ENCODE peak calls at places on chromosomes 13 and 19, in six cellular contexts. One of them, this sample, is unnamed.

GRCh38 chr13:19117913-19118739 is 63.5 kb downstream of the TUBA3C start:
- DNase-seq in transverse colon: no peak
- DNase-seq in A172: peak
- DNase-seq in stimulated activated CD8-positive, alpha-beta memory T cell treated with anti-CD3 and anti-CD28 coated beads, Interleukin-15, amount 100 ng/mL, for 1 hour: no peak
- DNase-seq in T-helper 17 cell: no peak
- DNase-seq in colonic mucosa: no peak
- DNase-seq in this sample: no peak

GRCh38 chr19:16368385-16369305 is 44.0 kb downstream of the KLF2 start:
- DNase-seq in A172: no peak
- DNase-seq in stimulated activated CD8-positive, alpha-beta memory T cell treated with anti-CD3 and anti-CD28 coated beads, Interleukin-15, amount 100 ng/mL, for 1 hour: no peak
- DNase-seq in T-helper 17 cell: peak
- DNase-seq in colonic mucosa: no peak
- DNase-seq in transverse colon: no peak
- DNase-seq in this sample: peak

GRCh38 chr13:98416408-98416807 is 160.5 kb downstream of the STK24 start:
- DNase-seq in transverse colon: peak
- DNase-seq in colonic mucosa: peak
- DNase-seq in A172: no peak
- DNase-seq in T-helper 17 cell: no peak
- DNase-seq in stimulated activated CD8-positive, alpha-beta memory T cell treated with anti-CD3 and anti-CD28 coated beads, Interleukin-15, amount 100 ng/mL, for 1 hour: no peak
- DNase-seq in this sample: no peak

GRCh38 chr13:42497798-42498197 is 76.2 kb upstream of the TNFSF11 start:
- DNase-seq in colonic mucosa: no peak
- DNase-seq in T-helper 17 cell: no peak
- DNase-seq in A172: peak
- DNase-seq in stimulated activated CD8-positive, alpha-beta memory T cell treated with anti-CD3 and anti-CD28 coated beads, Interleukin-15, amount 100 ng/mL, for 1 hour: no peak
- DNase-seq in transverse colon: no peak
- DNase-seq in this sample: peak

GRCh38 chr19:48396871-48397176 is 3.4 kb downstream of the GRIN2D start:
- DNase-seq in A172: no peak
- DNase-seq in T-helper 17 cell: no peak
- DNase-seq in transverse colon: no peak
- DNase-seq in stimulated activated CD8-positive, alpha-beta memory T cell treated with anti-CD3 and anti-CD28 coated beads, Interleukin-15, amount 100 ng/mL, for 1 hour: no peak
- DNase-seq in colonic mucosa: no peak
- DNase-seq in this sample: no peak

GRCh38 chr13:106491928-106492327 is 43.5 kb downstream of the EFNB2 start:
- DNase-seq in transverse colon: no peak
- DNase-seq in T-helper 17 cell: no peak
- DNase-seq in A172: no peak
- DNase-seq in colonic mucosa: no peak
- DNase-seq in stimulated activated CD8-positive, alpha-beta memory T cell treated with anti-CD3 and anti-CD28 coated beads, Interleukin-15, amount 100 ng/mL, for 1 hour: no peak
- DNase-seq in this sample: no peak

GRCh38 chr19:44356383-44357111 is at the start of gene ZNF112:
- DNase-seq in colonic mucosa: peak
- DNase-seq in stimulated activated CD8-positive, alpha-beta memory T cell treated with anti-CD3 and anti-CD28 coated beads, Interleukin-15, amount 100 ng/mL, for 1 hour: no peak
- DNase-seq in T-helper 17 cell: no peak
- DNase-seq in A172: peak
- DNase-seq in transverse colon: peak
- DNase-seq in this sample: peak

GRCh38 chr19:6602729-6603114 is 11.8 kb upstream of the CD70 start:
- DNase-seq in T-helper 17 cell: no peak
- DNase-seq in transverse colon: no peak
- DNase-seq in colonic mucosa: no peak
- DNase-seq in stimulated activated CD8-positive, alpha-beta memory T cell treated with anti-CD3 and anti-CD28 coated beads, Interleukin-15, amount 100 ng/mL, for 1 hour: no peak
- DNase-seq in A172: no peak
- DNase-seq in this sample: no peak

GRCh38 chr13:40910324-40911050 is 108.6 kb downstream of the ELF1 start:
- DNase-seq in colonic mucosa: no peak
- DNase-seq in A172: no peak
- DNase-seq in T-helper 17 cell: no peak
- DNase-seq in transverse colon: no peak
- DNase-seq in stimulated activated CD8-positive, alpha-beta memory T cell treated with anti-CD3 and anti-CD28 coated beads, Interleukin-15, amount 100 ng/mL, for 1 hour: no peak
- DNase-seq in this sample: peak

GRCh38 chr13:41546372-41547252 is 89.3 kb downstream of the RGCC start:
- DNase-seq in stimulated activated CD8-positive, alpha-beta memory T cell treated with anti-CD3 and anti-CD28 coated beads, Interleukin-15, amount 100 ng/mL, for 1 hour: no peak
- DNase-seq in colonic mucosa: peak
- DNase-seq in T-helper 17 cell: no peak
- DNase-seq in A172: peak
- DNase-seq in transverse colon: no peak
- DNase-seq in this sample: peak

GRCh38 chr19:4354897-4355296 is 11.5 kb downstream of the MPND start:
- DNase-seq in A172: no peak
- DNase-seq in transverse colon: no peak
- DNase-seq in T-helper 17 cell: no peak
- DNase-seq in colonic mucosa: no peak
- DNase-seq in stimulated activated CD8-positive, alpha-beta memory T cell treated with anti-CD3 and anti-CD28 coated beads, Interleukin-15, amount 100 ng/mL, for 1 hour: no peak
- DNase-seq in this sample: no peak

GRCh38 chr19:34984287-34984686 is 15.8 kb upstream of the GRAMD1A start:
- DNase-seq in stimulated activated CD8-positive, alpha-beta memory T cell treated with anti-CD3 and anti-CD28 coated beads, Interleukin-15, amount 100 ng/mL, for 1 hour: no peak
- DNase-seq in T-helper 17 cell: no peak
- DNase-seq in transverse colon: no peak
- DNase-seq in colonic mucosa: no peak
- DNase-seq in A172: no peak
- DNase-seq in this sample: no peak

GRCh38 chr19:10390652-10391286 is 10.4 kb upstream of the TYK2 start:
- DNase-seq in stimulated activated CD8-positive, alpha-beta memory T cell treated with anti-CD3 and anti-CD28 coated beads, Interleukin-15, amount 100 ng/mL, for 1 hour: no peak
- DNase-seq in T-helper 17 cell: peak
- DNase-seq in transverse colon: peak
- DNase-seq in colonic mucosa: peak
- DNase-seq in A172: peak
- DNase-seq in this sample: peak

GRCh38 chr13:34044041-34044440 is 226.1 kb downstream of the RFC3 start:
- DNase-seq in colonic mucosa: no peak
- DNase-seq in stimulated activated CD8-positive, alpha-beta memory T cell treated with anti-CD3 and anti-CD28 coated beads, Interleukin-15, amount 100 ng/mL, for 1 hour: no peak
- DNase-seq in A172: peak
- DNase-seq in T-helper 17 cell: no peak
- DNase-seq in transverse colon: no peak
- DNase-seq in this sample: no peak

GRCh38 chr13:94712812-94713555 is 639 bp upstream of the SOX21 start:
- DNase-seq in stimulated activated CD8-positive, alpha-beta memory T cell treated with anti-CD3 and anti-CD28 coated beads, Interleukin-15, amount 100 ng/mL, for 1 hour: no peak
- DNase-seq in colonic mucosa: no peak
- DNase-seq in A172: no peak
- DNase-seq in T-helper 17 cell: no peak
- DNase-seq in transverse colon: no peak
- DNase-seq in this sample: no peak

GRCh38 chr19:58330458-58330857 is 3.7 kb downstream of the ZSCAN22 start:
- DNase-seq in A172: peak
- DNase-seq in stimulated activated CD8-positive, alpha-beta memory T cell treated with anti-CD3 and anti-CD28 coated beads, Interleukin-15, amount 100 ng/mL, for 1 hour: no peak
- DNase-seq in colonic mucosa: no peak
- DNase-seq in T-helper 17 cell: no peak
- DNase-seq in transverse colon: no peak
- DNase-seq in this sample: no peak

GRCh38 chr13:36163809-36164308 is 32.7 kb upstream of the DCLK1 start:
- DNase-seq in stimulated activated CD8-positive, alpha-beta memory T cell treated with anti-CD3 and anti-CD28 coated beads, Interleukin-15, amount 100 ng/mL, for 1 hour: no peak
- DNase-seq in A172: peak
- DNase-seq in transverse colon: peak
- DNase-seq in colonic mucosa: peak
- DNase-seq in T-helper 17 cell: no peak
- DNase-seq in this sample: no peak

GRCh38 chr19:15570420-15570819 is 44.6 kb upstream of the CYP4F8 start:
- DNase-seq in colonic mucosa: no peak
- DNase-seq in stimulated activated CD8-positive, alpha-beta memory T cell treated with anti-CD3 and anti-CD28 coated beads, Interleukin-15, amount 100 ng/mL, for 1 hour: no peak
- DNase-seq in A172: no peak
- DNase-seq in T-helper 17 cell: no peak
- DNase-seq in transverse colon: no peak
- DNase-seq in this sample: no peak

GRCh38 chr13:80462037-80462436 is 121.1 kb upstream of the SPRY2 start:
- DNase-seq in colonic mucosa: no peak
- DNase-seq in transverse colon: no peak
- DNase-seq in T-helper 17 cell: no peak
- DNase-seq in A172: no peak
- DNase-seq in stimulated activated CD8-positive, alpha-beta memory T cell treated with anti-CD3 and anti-CD28 coated beads, Interleukin-15, amount 100 ng/mL, for 1 hour: no peak
- DNase-seq in this sample: no peak

GRCh38 chr19:39448271-39448670 is 2.9 kb downstream of the SUPT5H start:
- DNase-seq in colonic mucosa: no peak
- DNase-seq in transverse colon: no peak
- DNase-seq in A172: peak
- DNase-seq in stimulated activated CD8-positive, alpha-beta memory T cell treated with anti-CD3 and anti-CD28 coated beads, Interleukin-15, amount 100 ng/mL, for 1 hour: no peak
- DNase-seq in T-helper 17 cell: no peak
- DNase-seq in this sample: peak

This sample was measured in activated CD8-positive, alpha-beta T cell treated with anti-CD3 and anti-CD28 coated beads for 36 hours.